ENCODE peak calls at places on chromosomes 13 and 19, in four cellular contexts. One of them, this sample, is unnamed.

GRCh38 chr13:68727165-68727564 is 1380.5 kb upstream of the ATXN8OS start:
- DNase-seq in fibroblast of lung: peak
- DNase-seq in AG10803: no peak
- DNase-seq in testis: no peak
- DNase-seq in this sample: no peak

GRCh38 chr13:77510156-77510555 is 25.4 kb upstream of the SCEL start:
- DNase-seq in fibroblast of lung: peak
- DNase-seq in AG10803: no peak
- DNase-seq in testis: no peak
- DNase-seq in this sample: no peak

GRCh38 chr13:51845574-51846318 is 769 bp upstream of the TMEM272 start:
- DNase-seq in fibroblast of lung: no peak
- DNase-seq in AG10803: no peak
- DNase-seq in testis: no peak
- DNase-seq in this sample: no peak

GRCh38 chr13:28181413-28181812 is 43.1 kb downstream of the PAN3 start:
- DNase-seq in fibroblast of lung: peak
- DNase-seq in AG10803: peak
- DNase-seq in testis: no peak
- DNase-seq in this sample: no peak

GRCh38 chr19:54281008-54281728 is at the start of gene LILRB2:
- DNase-seq in fibroblast of lung: no peak
- DNase-seq in AG10803: no peak
- DNase-seq in testis: no peak
- DNase-seq in this sample: no peak

GRCh38 chr19:45613926-45614725 is 12.1 kb upstream of the GPR4 start:
- DNase-seq in fibroblast of lung: peak
- DNase-seq in AG10803: peak
- DNase-seq in testis: no peak
- DNase-seq in this sample: peak

GRCh38 chr19:42115219-42115618 is 17.0 kb downstream of the POU2F2 start:
- DNase-seq in fibroblast of lung: no peak
- DNase-seq in AG10803: peak
- DNase-seq in testis: no peak
- DNase-seq in this sample: no peak

GRCh38 chr19:13850910-13851753 is 25.8 kb upstream of the NANOS3 start:
- DNase-seq in fibroblast of lung: peak
- DNase-seq in AG10803: peak
- DNase-seq in testis: no peak
- DNase-seq in this sample: no peak

GRCh38 chr19:53485046-53486004 is 17.8 kb downstream of the ZNF813 start:
- DNase-seq in fibroblast of lung: no peak
- DNase-seq in AG10803: no peak
- DNase-seq in testis: no peak
- DNase-seq in this sample: no peak

GRCh38 chr19:50713556-50714236 is 5.9 kb downstream of the SHANK1 start:
- DNase-seq in fibroblast of lung: no peak
- DNase-seq in AG10803: no peak
- DNase-seq in testis: no peak
- DNase-seq in this sample: no peak

GRCh38 chr13:110415669-110416068 is 108.6 kb downstream of the COL4A2 start:
- DNase-seq in fibroblast of lung: no peak
- DNase-seq in AG10803: no peak
- DNase-seq in testis: no peak
- DNase-seq in this sample: no peak

GRCh38 chr19:44689290-44690130 is 9.4 kb upstream of the CEACAM16 start:
- DNase-seq in fibroblast of lung: peak
- DNase-seq in AG10803: peak
- DNase-seq in testis: peak
- DNase-seq in this sample: peak

GRCh38 chr13:21741396-21741795 is 70.5 kb downstream of the FGF9 start:
- DNase-seq in fibroblast of lung: no peak
- DNase-seq in AG10803: no peak
- DNase-seq in testis: no peak
- DNase-seq in this sample: no peak

GRCh38 chr13:26663801-26664200 is 96.8 kb downstream of the GPR12 start:
- DNase-seq in fibroblast of lung: no peak
- DNase-seq in AG10803: no peak
- DNase-seq in testis: no peak
- DNase-seq in this sample: no peak

GRCh38 chr19:49570997-49571676 is 9.2 kb downstream of the NOSIP start:
- DNase-seq in fibroblast of lung: no peak
- DNase-seq in AG10803: no peak
- DNase-seq in testis: peak
- DNase-seq in this sample: no peak

GRCh38 chr19:799076-799881 is 2.0 kb downstream of the PTBP1 start:
- DNase-seq in fibroblast of lung: peak
- DNase-seq in AG10803: peak
- DNase-seq in testis: no peak
- DNase-seq in this sample: no peak

GRCh38 chr13:43804461-43805070 is 17.8 kb upstream of the ENOX1 start:
- DNase-seq in fibroblast of lung: peak
- DNase-seq in AG10803: peak
- DNase-seq in testis: no peak
- DNase-seq in this sample: peak

GRCh38 chr19:33251076-33251475 is 25.4 kb upstream of the SLC7A10 start:
- DNase-seq in fibroblast of lung: no peak
- DNase-seq in AG10803: no peak
- DNase-seq in testis: no peak
- DNase-seq in this sample: no peak

GRCh38 chr19:3034845-3035541 is 5.9 kb upstream of the TLE2 start:
- DNase-seq in fibroblast of lung: peak
- DNase-seq in AG10803: peak
- DNase-seq in testis: no peak
- DNase-seq in this sample: no peak

GRCh38 chr19:21482863-21483276 is 22.5 kb upstream of the ZNF429 start:
- DNase-seq in fibroblast of lung: peak
- DNase-seq in AG10803: peak
- DNase-seq in testis: peak
- DNase-seq in this sample: no peak

GRCh38 chr19:1412995-1413889 is 5.9 kb downstream of the DAZAP1 start:
- DNase-seq in fibroblast of lung: no peak
- DNase-seq in AG10803: no peak
- DNase-seq in testis: no peak
- DNase-seq in this sample: no peak

GRCh38 chr19:53333071-53333465 is 481 bp upstream of the ZNF845 start:
- DNase-seq in fibroblast of lung: peak
- DNase-seq in AG10803: peak
- DNase-seq in testis: peak
- DNase-seq in this sample: no peak

GRCh38 chr13:33112745-33113144 is 96.5 kb downstream of the KL start:
- DNase-seq in fibroblast of lung: no peak
- DNase-seq in AG10803: peak
- DNase-seq in testis: no peak
- DNase-seq in this sample: no peak

GRCh38 chr13:48539550-48539949 is 6.7 kb upstream of the RCBTB2 start:
- DNase-seq in fibroblast of lung: no peak
- DNase-seq in AG10803: peak
- DNase-seq in testis: no peak
- DNase-seq in this sample: no peak

GRCh38 chr13:112713517-112714253 is 23.8 kb downstream of the ATP11A start:
- DNase-seq in fibroblast of lung: no peak
- DNase-seq in AG10803: no peak
- DNase-seq in testis: peak
- DNase-seq in this sample: no peak

GRCh38 chr19:47120461-47120860 is 6.9 kb upstream of the ZC3H4 start:
- DNase-seq in fibroblast of lung: no peak
- DNase-seq in AG10803: peak
- DNase-seq in testis: no peak
- DNase-seq in this sample: no peak

DNA sequence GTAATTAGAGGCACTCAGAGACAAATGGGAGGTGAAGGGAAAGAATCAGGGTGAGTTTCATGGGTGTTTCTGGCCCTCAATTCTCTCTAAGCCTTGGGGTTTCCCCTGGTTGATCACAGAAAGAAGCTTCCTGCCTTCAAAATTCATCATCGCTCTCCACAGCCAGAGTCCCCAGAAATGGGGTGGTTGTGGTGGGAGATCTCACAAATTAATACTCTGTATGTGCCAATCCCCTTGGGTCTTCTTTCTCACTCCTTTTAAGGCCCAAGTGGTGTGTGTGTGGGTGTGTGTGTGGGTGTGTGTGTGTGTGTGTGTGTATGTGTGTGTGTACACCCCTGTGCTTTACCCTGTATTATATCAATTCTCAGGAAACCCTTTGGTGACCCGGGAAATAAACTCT is 2.7 kb upstream of the FCGBP start:
- DNase-seq in fibroblast of lung: no peak
- DNase-seq in AG10803: no peak
- DNase-seq in testis: no peak
- DNase-seq in this sample: no peak
- TF ChIP-seq CTCF in fibroblast of lung: no peak
- TF ChIP-seq CTCF in AG10803: no peak
- TF ChIP-seq CTCF in testis: no peak
- TF ChIP-seq CTCF in this sample: no peak

GRCh38 chr19:4979211-4979807 is 10.4 kb downstream of the KDM4B start:
- DNase-seq in fibroblast of lung: no peak
- DNase-seq in AG10803: no peak
- DNase-seq in testis: no peak
- DNase-seq in this sample: no peak

GRCh38 chr19:4980087-4980486 is 11.2 kb downstream of the KDM4B start:
- DNase-seq in fibroblast of lung: peak
- DNase-seq in AG10803: peak
- DNase-seq in testis: no peak
- DNase-seq in this sample: no peak

GRCh38 chr19:4974855-4975469 is 6.0 kb downstream of the KDM4B start:
- DNase-seq in fibroblast of lung: no peak
- DNase-seq in AG10803: no peak
- DNase-seq in testis: no peak
- DNase-seq in this sample: no peak

GRCh38 chr19:4977299-4978174 is 8.6 kb downstream of the KDM4B start:
- DNase-seq in fibroblast of lung: peak
- DNase-seq in AG10803: peak
- DNase-seq in testis: peak
- DNase-seq in this sample: no peak

GRCh38 chr19:4976412-4977298 is 7.7 kb downstream of the KDM4B start:
- DNase-seq in fibroblast of lung: peak
- DNase-seq in AG10803: peak
- DNase-seq in testis: peak
- DNase-seq in this sample: no peak
- TF ChIP-seq CTCF in fibroblast of lung: peak
- TF ChIP-seq CTCF in AG10803: peak
- TF ChIP-seq CTCF in testis: no peak
- TF ChIP-seq CTCF in this sample: peak

DNA sequence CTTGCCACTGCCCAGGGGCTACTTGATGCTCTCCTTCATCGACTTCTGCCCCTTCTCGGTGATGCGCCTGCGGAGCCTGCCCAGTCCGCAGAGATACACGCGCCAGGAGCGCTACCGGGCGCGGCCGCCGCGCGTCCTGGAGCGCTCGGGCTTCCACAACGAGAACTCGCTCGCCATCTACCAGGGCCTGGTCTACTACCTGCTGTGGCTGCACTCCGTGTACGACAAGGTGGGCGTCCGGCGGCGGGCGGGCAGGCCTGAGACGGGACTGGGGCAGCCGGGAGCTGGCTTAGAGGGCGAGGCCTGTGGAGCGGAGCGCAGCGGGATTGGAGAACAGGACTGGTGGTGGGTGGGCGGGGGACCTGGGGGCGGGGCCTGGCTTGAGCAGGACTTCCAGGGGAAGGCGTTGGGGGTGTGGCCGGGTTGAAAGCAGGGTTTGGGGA is 12.7 kb upstream of the PSMD8 start:
- DNase-seq in fibroblast of lung: peak
- DNase-seq in AG10803: peak
- DNase-seq in testis: peak
- DNase-seq in this sample: peak
- TF ChIP-seq CTCF in fibroblast of lung: no peak
- TF ChIP-seq CTCF in AG10803: peak
- TF ChIP-seq CTCF in testis: peak
- TF ChIP-seq CTCF in this sample: peak

GRCh38 chr19:10554760-10555612 is 10.8 kb downstream of the KRI1 start:
- DNase-seq in fibroblast of lung: no peak
- DNase-seq in AG10803: no peak
- DNase-seq in testis: no peak
- DNase-seq in this sample: no peak
- TF ChIP-seq CTCF in fibroblast of lung: no peak
- TF ChIP-seq CTCF in AG10803: no peak
- TF ChIP-seq CTCF in testis: no peak
- TF ChIP-seq CTCF in this sample: peak

GRCh38 chr13:99526549-99526948 is 25.3 kb downstream of the TM9SF2 start:
- DNase-seq in fibroblast of lung: no peak
- DNase-seq in AG10803: no peak
- DNase-seq in testis: peak
- DNase-seq in this sample: no peak
- TF ChIP-seq CTCF in fibroblast of lung: no peak
- TF ChIP-seq CTCF in AG10803: no peak
- TF ChIP-seq CTCF in testis: no peak
- TF ChIP-seq CTCF in this sample: no peak

GRCh38 chr13:103036268-103036667 is 29.9 kb downstream of the SLC10A2 start:
- DNase-seq in fibroblast of lung: no peak
- DNase-seq in AG10803: no peak
- DNase-seq in testis: no peak
- DNase-seq in this sample: no peak

GRCh38 chr13:103039183-103039582 is 27.0 kb downstream of the SLC10A2 start:
- DNase-seq in fibroblast of lung: no peak
- DNase-seq in AG10803: no peak
- DNase-seq in testis: no peak
- DNase-seq in this sample: no peak

GRCh38 chr13:103044054-103044453 is 22.2 kb downstream of the SLC10A2 start:
- DNase-seq in fibroblast of lung: no peak
- DNase-seq in AG10803: no peak
- DNase-seq in testis: no peak
- DNase-seq in this sample: no peak

GRCh38 chr13:103040006-103040405 is 26.2 kb downstream of the SLC10A2 start:
- DNase-seq in fibroblast of lung: no peak
- DNase-seq in AG10803: no peak
- DNase-seq in testis: no peak
- DNase-seq in this sample: no peak
- TF ChIP-seq CTCF in fibroblast of lung: no peak
- TF ChIP-seq CTCF in AG10803: no peak
- TF ChIP-seq CTCF in testis: no peak
- TF ChIP-seq CTCF in this sample: no peak

GRCh38 chr19:37886571-37886970 is 19.8 kb downstream of the WDR87 start:
- DNase-seq in fibroblast of lung: no peak
- DNase-seq in AG10803: no peak
- DNase-seq in testis: no peak
- DNase-seq in this sample: no peak

GRCh38 chr19:37885392-37885791 is 21.0 kb downstream of the WDR87 start:
- DNase-seq in fibroblast of lung: no peak
- DNase-seq in AG10803: no peak
- DNase-seq in testis: no peak
- DNase-seq in this sample: no peak
- TF ChIP-seq CTCF in fibroblast of lung: no peak
- TF ChIP-seq CTCF in AG10803: no peak
- TF ChIP-seq CTCF in testis: no peak
- TF ChIP-seq CTCF in this sample: no peak